ENCODE peak calls at places on chromosomes 13 and 19, in eight cellular contexts. One of them, this sample, is unnamed.

GRCh38 chr13:27973291-27973690 is 4.2 kb upstream of the CDX2 start:
- DNase-seq in Peyer's patch: no peak
- DNase-seq in adrenal gland: no peak
- DNase-seq in ovary: no peak
- DNase-seq in upper lobe of left lung: no peak
- DNase-seq in A549: no peak
- DNase-seq in heart left ventricle: no peak
- DNase-seq in tibial nerve: no peak
- DNase-seq in this sample: no peak

GRCh38 chr19:18338471-18339001 is 1.9 kb upstream of the PGPEP1 start:
- DNase-seq in A549: no peak
- DNase-seq in ovary: no peak
- DNase-seq in upper lobe of left lung: no peak
- DNase-seq in heart left ventricle: no peak
- DNase-seq in tibial nerve: no peak
- DNase-seq in Peyer's patch: no peak
- DNase-seq in adrenal gland: no peak
- DNase-seq in this sample: no peak

GRCh38 chr13:27450921-27451461 is 627 bp upstream of the MTIF3 start:
- DNase-seq in Peyer's patch: peak; percentile 77
- DNase-seq in ovary: peak; percentile 29
- DNase-seq in tibial nerve: no peak
- DNase-seq in heart left ventricle: peak; percentile 76
- DNase-seq in upper lobe of left lung: peak; percentile 91
- DNase-seq in A549: peak; percentile 25
- DNase-seq in adrenal gland: peak; percentile 34
- DNase-seq in this sample: no peak

GRCh38 chr19:55041627-55042343 is 3.7 kb upstream of the GP6 start:
- DNase-seq in tibial nerve: no peak
- DNase-seq in upper lobe of left lung: no peak
- DNase-seq in A549: no peak
- DNase-seq in Peyer's patch: no peak
- DNase-seq in heart left ventricle: no peak
- DNase-seq in ovary: no peak
- DNase-seq in adrenal gland: no peak
- DNase-seq in this sample: no peak

GRCh38 chr13:91298060-91298459 is 49.4 kb upstream of the MIR17HG start:
- DNase-seq in A549: no peak
- DNase-seq in tibial nerve: no peak
- DNase-seq in upper lobe of left lung: no peak
- DNase-seq in heart left ventricle: no peak
- DNase-seq in Peyer's patch: no peak
- DNase-seq in adrenal gland: no peak
- DNase-seq in ovary: no peak
- DNase-seq in this sample: no peak

GRCh38 chr19:27974082-27974513 is 1238.9 kb downstream of the UQCRFS1 start:
- DNase-seq in upper lobe of left lung: no peak
- DNase-seq in ovary: no peak
- DNase-seq in heart left ventricle: no peak
- DNase-seq in adrenal gland: peak; percentile 51
- DNase-seq in tibial nerve: no peak
- DNase-seq in Peyer's patch: no peak
- DNase-seq in A549: peak; percentile 44
- DNase-seq in this sample: no peak

GRCh38 chr19:51514866-51515481 is 13.4 kb upstream of the SIGLEC12 start:
- DNase-seq in heart left ventricle: no peak
- DNase-seq in ovary: no peak
- DNase-seq in tibial nerve: no peak
- DNase-seq in upper lobe of left lung: no peak
- DNase-seq in adrenal gland: no peak
- DNase-seq in A549: peak; percentile 63
- DNase-seq in Peyer's patch: no peak
- DNase-seq in this sample: peak; percentile 22

GRCh38 chr13:48410199-48410598 is 2.7 kb downstream of the LPAR6 start:
- DNase-seq in upper lobe of left lung: no peak
- DNase-seq in Peyer's patch: no peak
- DNase-seq in ovary: no peak
- DNase-seq in adrenal gland: no peak
- DNase-seq in tibial nerve: no peak
- DNase-seq in A549: no peak
- DNase-seq in heart left ventricle: no peak
- DNase-seq in this sample: no peak

GRCh38 chr13:39641645-39642044 is 13.8 kb upstream of the COG6 start:
- DNase-seq in A549: no peak
- DNase-seq in tibial nerve: no peak
- DNase-seq in ovary: no peak
- DNase-seq in adrenal gland: no peak
- DNase-seq in heart left ventricle: no peak
- DNase-seq in Peyer's patch: no peak
- DNase-seq in upper lobe of left lung: no peak
- DNase-seq in this sample: no peak

GRCh38 chr13:22086593-22086992 is 415.7 kb downstream of the FGF9 start:
- DNase-seq in upper lobe of left lung: no peak
- DNase-seq in tibial nerve: no peak
- DNase-seq in ovary: no peak
- DNase-seq in adrenal gland: no peak
- DNase-seq in heart left ventricle: no peak
- DNase-seq in Peyer's patch: no peak
- DNase-seq in A549: no peak
- DNase-seq in this sample: no peak
- H3K4me3 ChIP-seq in upper lobe of left lung: no peak overlapping the region
- H3K4me3 ChIP-seq in tibial nerve: no peak overlapping the region
- H3K4me3 ChIP-seq in ovary: no peak overlapping the region
- H3K4me3 ChIP-seq in adrenal gland: no peak overlapping the region
- H3K4me3 ChIP-seq in heart left ventricle: no peak overlapping the region
- H3K4me3 ChIP-seq in Peyer's patch: no peak overlapping the region
- H3K4me3 ChIP-seq in A549: no peak overlapping the region
- H3K4me3 ChIP-seq in this sample: no peak overlapping the region

GRCh38 chr19:44176590-44176989 is 11.7 kb downstream of the ZNF226 start:
- DNase-seq in heart left ventricle: no peak
- DNase-seq in ovary: no peak
- DNase-seq in tibial nerve: no peak
- DNase-seq in A549: peak; percentile 38
- DNase-seq in Peyer's patch: no peak
- DNase-seq in upper lobe of left lung: no peak
- DNase-seq in adrenal gland: no peak
- DNase-seq in this sample: no peak
- H3K9me3 ChIP-seq in heart left ventricle: no peaks in the 10 kb centered on the region
- H3K9me3 ChIP-seq in ovary: peaks cover 64% of the 10 kb centered on the region
- H3K9me3 ChIP-seq in tibial nerve: peaks cover 15% of the 10 kb centered on the region
- H3K9me3 ChIP-seq in A549: peaks cover 100% of the 10 kb centered on the region
- H3K9me3 ChIP-seq in Peyer's patch: no peaks in the 10 kb centered on the region
- H3K9me3 ChIP-seq in upper lobe of left lung: peaks cover 93% of the 10 kb centered on the region
- H3K9me3 ChIP-seq in adrenal gland: peaks cover 12% of the 10 kb centered on the region
- H3K9me3 ChIP-seq in this sample: peaks cover 76% of the 10 kb centered on the region

GRCh38 chr13:52195052-52195837 is 35.8 kb upstream of the NEK3 start:
- DNase-seq in tibial nerve: peak; percentile 51
- DNase-seq in A549: no peak
- DNase-seq in upper lobe of left lung: peak; percentile 91
- DNase-seq in heart left ventricle: peak; percentile 90
- DNase-seq in adrenal gland: peak; percentile 84
- DNase-seq in ovary: peak; percentile 78
- DNase-seq in Peyer's patch: peak; percentile 69
- DNase-seq in this sample: no peak
- TF ChIP-seq POLR2A in tibial nerve: no peak
- TF ChIP-seq POLR2A in A549: no peak
- TF ChIP-seq POLR2A in upper lobe of left lung: no peak
- TF ChIP-seq POLR2A in heart left ventricle: peak; percentile 58
- TF ChIP-seq POLR2A in adrenal gland: no peak
- TF ChIP-seq POLR2A in ovary: no peak
- TF ChIP-seq POLR2A in Peyer's patch: no peak
- TF ChIP-seq POLR2A in this sample: no peak

DNA sequence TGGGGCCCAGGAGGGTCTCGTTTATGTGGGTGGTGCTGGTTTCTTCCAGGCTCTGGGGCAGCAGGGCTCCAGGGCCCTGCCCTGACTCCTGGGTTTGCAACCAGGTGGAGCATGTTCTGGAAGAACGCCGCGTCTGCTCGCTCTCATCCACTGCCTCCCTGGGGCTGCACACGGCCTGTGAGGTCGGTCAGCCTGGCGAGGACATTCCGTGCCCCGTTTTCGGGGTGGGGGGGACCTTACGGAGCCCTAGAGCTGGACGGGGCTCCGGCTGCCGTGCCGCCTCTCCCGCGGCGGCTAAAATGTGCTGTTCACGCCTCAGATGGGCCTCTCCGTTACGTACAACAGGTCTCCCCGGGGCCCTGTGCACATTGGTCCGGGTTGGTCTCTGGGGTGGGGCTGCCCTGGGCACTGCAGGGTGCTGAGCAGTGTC is 3.3 kb downstream of the GNA11 start:
- DNase-seq in heart left ventricle: no peak
- DNase-seq in upper lobe of left lung: peak; percentile 54
- DNase-seq in adrenal gland: no peak
- DNase-seq in Peyer's patch: peak; percentile 81
- DNase-seq in A549: no peak
- DNase-seq in ovary: no peak
- DNase-seq in tibial nerve: no peak
- DNase-seq in this sample: no peak
- H3K4me3 ChIP-seq in heart left ventricle: peak overlapping the region; percentile 36
- H3K4me3 ChIP-seq in upper lobe of left lung: no peak overlapping the region
- H3K4me3 ChIP-seq in adrenal gland: no peak overlapping the region
- H3K4me3 ChIP-seq in Peyer's patch: peak overlapping the region; percentile 68
- H3K4me3 ChIP-seq in A549: no peak overlapping the region
- H3K4me3 ChIP-seq in ovary: peak overlapping the region; percentile 27
- H3K4me3 ChIP-seq in tibial nerve: peak overlapping the region; percentile 94
- H3K4me3 ChIP-seq in this sample: peak overlapping the region; percentile 100

GRCh38 chr13:29170451-29171082 is 350.4 kb downstream of the MTUS2 start:
- DNase-seq in ovary: no peak
- DNase-seq in heart left ventricle: no peak
- DNase-seq in adrenal gland: no peak
- DNase-seq in A549: no peak
- DNase-seq in tibial nerve: no peak
- DNase-seq in upper lobe of left lung: no peak
- DNase-seq in Peyer's patch: no peak
- DNase-seq in this sample: no peak
- H3K9me3 ChIP-seq in ovary: no peaks in the 10 kb centered on the region
- H3K9me3 ChIP-seq in heart left ventricle: no peaks in the 10 kb centered on the region
- H3K9me3 ChIP-seq in adrenal gland: no peaks in the 10 kb centered on the region
- H3K9me3 ChIP-seq in A549: no peaks in the 10 kb centered on the region
- H3K9me3 ChIP-seq in tibial nerve: no peaks in the 10 kb centered on the region
- H3K9me3 ChIP-seq in upper lobe of left lung: no peaks in the 10 kb centered on the region
- H3K9me3 ChIP-seq in Peyer's patch: no peaks in the 10 kb centered on the region
- H3K9me3 ChIP-seq in this sample: no peaks in the 10 kb centered on the region

GRCh38 chr19:14440049-14440448 is 6.9 kb downstream of the PKN1 start:
- DNase-seq in Peyer's patch: peak; percentile 71
- DNase-seq in A549: no peak
- DNase-seq in tibial nerve: peak; percentile 33
- DNase-seq in adrenal gland: peak; percentile 59
- DNase-seq in upper lobe of left lung: peak; percentile 85
- DNase-seq in heart left ventricle: peak; percentile 91
- DNase-seq in ovary: no peak
- DNase-seq in this sample: no peak
- TF ChIP-seq POLR2A in Peyer's patch: no peak
- TF ChIP-seq POLR2A in A549: no peak
- TF ChIP-seq POLR2A in tibial nerve: no peak
- TF ChIP-seq POLR2A in adrenal gland: no peak
- TF ChIP-seq POLR2A in upper lobe of left lung: no peak
- TF ChIP-seq POLR2A in heart left ventricle: no peak
- TF ChIP-seq POLR2A in ovary: no peak
- TF ChIP-seq POLR2A in this sample: no peak

GRCh38 chr19:15251010-15251748 is 18.9 kb upstream of the EPHX3 start:
- DNase-seq in heart left ventricle: no peak
- DNase-seq in Peyer's patch: no peak
- DNase-seq in adrenal gland: peak; percentile 64
- DNase-seq in A549: no peak
- DNase-seq in ovary: no peak
- DNase-seq in tibial nerve: no peak
- DNase-seq in upper lobe of left lung: no peak
- DNase-seq in this sample: no peak
- H3K4me3 ChIP-seq in heart left ventricle: no peak overlapping the region
- H3K4me3 ChIP-seq in Peyer's patch: no peak overlapping the region
- H3K4me3 ChIP-seq in adrenal gland: no peak overlapping the region
- H3K4me3 ChIP-seq in A549: no peak overlapping the region
- H3K4me3 ChIP-seq in ovary: peak overlapping the region; percentile 19
- H3K4me3 ChIP-seq in tibial nerve: peak overlapping the region; percentile 3
- H3K4me3 ChIP-seq in upper lobe of left lung: no peak overlapping the region
- H3K4me3 ChIP-seq in this sample: peak overlapping the region; percentile 25

GRCh38 chr19:15506074-15506565 is 2.2 kb upstream of the CYP4F22 start:
- DNase-seq in upper lobe of left lung: no peak
- DNase-seq in heart left ventricle: no peak
- DNase-seq in ovary: no peak
- DNase-seq in tibial nerve: no peak
- DNase-seq in Peyer's patch: no peak
- DNase-seq in A549: no peak
- DNase-seq in adrenal gland: no peak
- DNase-seq in this sample: no peak

GRCh38 chr19:15502264-15502663 is 6.1 kb upstream of the CYP4F22 start:
- DNase-seq in upper lobe of left lung: no peak
- DNase-seq in Peyer's patch: no peak
- DNase-seq in adrenal gland: no peak
- DNase-seq in heart left ventricle: no peak
- DNase-seq in tibial nerve: no peak
- DNase-seq in ovary: no peak
- DNase-seq in A549: no peak
- DNase-seq in this sample: no peak

GRCh38 chr19:15498910-15499309 is 9.4 kb upstream of the CYP4F22 start:
- DNase-seq in tibial nerve: no peak
- DNase-seq in upper lobe of left lung: no peak
- DNase-seq in Peyer's patch: no peak
- DNase-seq in heart left ventricle: no peak
- DNase-seq in adrenal gland: no peak
- DNase-seq in ovary: no peak
- DNase-seq in A549: no peak
- DNase-seq in this sample: no peak

GRCh38 chr19:15498156-15498858 is 10.0 kb upstream of the CYP4F22 start:
- DNase-seq in A549: no peak
- DNase-seq in ovary: no peak
- DNase-seq in heart left ventricle: no peak
- DNase-seq in upper lobe of left lung: no peak
- DNase-seq in tibial nerve: no peak
- DNase-seq in Peyer's patch: no peak
- DNase-seq in adrenal gland: no peak
- DNase-seq in this sample: no peak

DNA sequence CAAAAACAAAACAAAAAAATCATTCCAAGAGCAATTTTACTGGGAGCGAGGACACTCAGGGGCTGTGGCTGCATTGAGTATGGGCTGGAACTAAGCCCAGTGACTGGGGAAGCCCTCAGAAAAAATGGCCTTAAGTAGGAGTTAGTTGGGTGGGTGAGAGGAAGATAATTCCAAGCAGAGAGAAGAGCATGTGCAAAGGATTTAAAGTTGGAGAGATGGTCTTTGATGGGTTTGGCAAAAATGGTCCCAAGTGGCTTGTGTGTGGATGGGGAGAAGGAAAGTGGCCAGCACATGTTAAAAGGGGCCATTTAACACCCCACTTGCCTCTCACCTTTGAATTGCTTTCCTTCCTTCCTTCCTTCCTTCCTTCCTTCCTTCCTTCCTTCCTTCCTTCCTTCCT is 6.7 kb upstream of the CYP4F22 start:
- DNase-seq in adrenal gland: no peak
- DNase-seq in heart left ventricle: no peak
- DNase-seq in tibial nerve: no peak
- DNase-seq in A549: no peak
- DNase-seq in ovary: no peak
- DNase-seq in Peyer's patch: no peak
- DNase-seq in upper lobe of left lung: no peak
- DNase-seq in this sample: no peak
- H3K9me3 ChIP-seq in adrenal gland: no peaks in the 10 kb centered on the region
- H3K9me3 ChIP-seq in heart left ventricle: no peaks in the 10 kb centered on the region
- H3K9me3 ChIP-seq in tibial nerve: no peaks in the 10 kb centered on the region
- H3K9me3 ChIP-seq in A549: no peaks in the 10 kb centered on the region
- H3K9me3 ChIP-seq in ovary: no peaks in the 10 kb centered on the region
- H3K9me3 ChIP-seq in Peyer's patch: no peaks in the 10 kb centered on the region
- H3K9me3 ChIP-seq in upper lobe of left lung: no peaks in the 10 kb centered on the region
- H3K9me3 ChIP-seq in this sample: no peaks in the 10 kb centered on the region

GRCh38 chr19:42081584-42082258 is 5.8 kb downstream of the ZNF574 start:
- DNase-seq in ovary: no peak
- DNase-seq in Peyer's patch: no peak
- DNase-seq in heart left ventricle: no peak
- DNase-seq in upper lobe of left lung: no peak
- DNase-seq in tibial nerve: no peak
- DNase-seq in adrenal gland: no peak
- DNase-seq in A549: peak; percentile 82
- DNase-seq in this sample: no peak
- TF ChIP-seq POLR2A in ovary: no peak
- TF ChIP-seq POLR2A in Peyer's patch: no peak
- TF ChIP-seq POLR2A in heart left ventricle: no peak
- TF ChIP-seq POLR2A in upper lobe of left lung: no peak
- TF ChIP-seq POLR2A in tibial nerve: no peak
- TF ChIP-seq POLR2A in adrenal gland: no peak
- TF ChIP-seq POLR2A in A549: no peak
- TF ChIP-seq POLR2A in this sample: no peak

This sample was measured in vagina.